ENCODE peak calls at places on chromosomes 13 and 19, in five cellular contexts. One of them, this sample, is unnamed.

GRCh38 chr13:41547253-41548000 is 90.1 kb downstream of the RGCC start:
- DNase-seq in heart right ventricle: peak; percentile 64
- DNase-seq in WERI-Rb-1: no peak
- DNase-seq in thoracic aorta: no peak
- DNase-seq in CD8-positive, alpha-beta memory T cell: no peak
- DNase-seq in this sample: no peak

GRCh38 chr19:1076951-1077350 is 10.0 kb downstream of the ARHGAP45 start:
- DNase-seq in thoracic aorta: no peak
- DNase-seq in heart right ventricle: peak; percentile 65
- DNase-seq in CD8-positive, alpha-beta memory T cell: peak; percentile 89
- DNase-seq in WERI-Rb-1: no peak
- DNase-seq in this sample: no peak

GRCh38 chr13:55517312-55517711 is 1623.4 kb upstream of the PRR20A start:
- DNase-seq in WERI-Rb-1: peak; percentile 14
- DNase-seq in thoracic aorta: no peak
- DNase-seq in heart right ventricle: no peak
- DNase-seq in CD8-positive, alpha-beta memory T cell: no peak
- DNase-seq in this sample: no peak

GRCh38 chr19:4069331-4069959 is 2.7 kb upstream of the ZBTB7A start:
- DNase-seq in CD8-positive, alpha-beta memory T cell: peak; percentile 56
- DNase-seq in thoracic aorta: no peak
- DNase-seq in WERI-Rb-1: no peak
- DNase-seq in heart right ventricle: no peak
- DNase-seq in this sample: no peak

GRCh38 chr13:112583592-112584277 is 4.2 kb downstream of the TUBGCP3 start:
- DNase-seq in heart right ventricle: no peak
- DNase-seq in WERI-Rb-1: no peak
- DNase-seq in CD8-positive, alpha-beta memory T cell: no peak
- DNase-seq in thoracic aorta: no peak
- DNase-seq in this sample: no peak

GRCh38 chr19:8512115-8512967 is 1.6 kb downstream of the ZNF414 start:
- DNase-seq in CD8-positive, alpha-beta memory T cell: no peak
- DNase-seq in WERI-Rb-1: no peak
- DNase-seq in heart right ventricle: no peak
- DNase-seq in thoracic aorta: no peak
- DNase-seq in this sample: no peak

GRCh38 chr19:53772943-53773342 is 51.2 kb downstream of the NLRP12 start:
- DNase-seq in heart right ventricle: no peak
- DNase-seq in WERI-Rb-1: peak; percentile 44
- DNase-seq in CD8-positive, alpha-beta memory T cell: peak; percentile 27
- DNase-seq in thoracic aorta: peak; percentile 9
- DNase-seq in this sample: no peak

GRCh38 chr19:33219261-33219812 is 6.3 kb downstream of the SLC7A10 start:
- DNase-seq in thoracic aorta: no peak
- DNase-seq in WERI-Rb-1: no peak
- DNase-seq in heart right ventricle: no peak
- DNase-seq in CD8-positive, alpha-beta memory T cell: no peak
- DNase-seq in this sample: no peak

GRCh38 chr13:65555973-65556372 is 1674.2 kb downstream of the PCDH9 start:
- DNase-seq in heart right ventricle: no peak
- DNase-seq in thoracic aorta: no peak
- DNase-seq in WERI-Rb-1: no peak
- DNase-seq in CD8-positive, alpha-beta memory T cell: no peak
- DNase-seq in this sample: no peak

GRCh38 chr13:37868691-37869505 is 674 bp downstream of the TRPC4 start:
- DNase-seq in heart right ventricle: no peak
- DNase-seq in CD8-positive, alpha-beta memory T cell: no peak
- DNase-seq in thoracic aorta: no peak
- DNase-seq in WERI-Rb-1: peak; percentile 3
- DNase-seq in this sample: peak; percentile 4

GRCh38 chr13:97382276-97382675 is 51.7 kb upstream of the RAP2A start:
- DNase-seq in heart right ventricle: no peak
- DNase-seq in WERI-Rb-1: no peak
- DNase-seq in CD8-positive, alpha-beta memory T cell: no peak
- DNase-seq in thoracic aorta: no peak
- DNase-seq in this sample: no peak

GRCh38 chr19:29645911-29646310 is 19.4 kb upstream of the PLEKHF1 start:
- DNase-seq in heart right ventricle: peak; percentile 64
- DNase-seq in thoracic aorta: no peak
- DNase-seq in CD8-positive, alpha-beta memory T cell: no peak
- DNase-seq in WERI-Rb-1: no peak
- DNase-seq in this sample: no peak

GRCh38 chr13:31037874-31038475 is 105.5 kb downstream of the TEX26 start:
- DNase-seq in WERI-Rb-1: no peak
- DNase-seq in thoracic aorta: no peak
- DNase-seq in CD8-positive, alpha-beta memory T cell: no peak
- DNase-seq in heart right ventricle: no peak
- DNase-seq in this sample: no peak

GRCh38 chr13:74217816-74218215 is 83.6 kb upstream of the KLF12 start:
- DNase-seq in WERI-Rb-1: no peak
- DNase-seq in CD8-positive, alpha-beta memory T cell: no peak
- DNase-seq in heart right ventricle: no peak
- DNase-seq in thoracic aorta: no peak
- DNase-seq in this sample: no peak

GRCh38 chr19:2129892-2130770 is 21.2 kb downstream of the AP3D1 start:
- DNase-seq in thoracic aorta: no peak
- DNase-seq in CD8-positive, alpha-beta memory T cell: no peak
- DNase-seq in WERI-Rb-1: no peak
- DNase-seq in heart right ventricle: no peak
- DNase-seq in this sample: no peak

GRCh38 chr13:96238861-96239260 is 149.0 kb downstream of the HS6ST3 start:
- DNase-seq in heart right ventricle: no peak
- DNase-seq in thoracic aorta: no peak
- DNase-seq in WERI-Rb-1: no peak
- DNase-seq in CD8-positive, alpha-beta memory T cell: no peak
- DNase-seq in this sample: no peak

GRCh38 chr19:33950141-33950805 is 153.6 kb downstream of the KCTD15 start:
- DNase-seq in WERI-Rb-1: no peak
- DNase-seq in thoracic aorta: no peak
- DNase-seq in heart right ventricle: no peak
- DNase-seq in CD8-positive, alpha-beta memory T cell: no peak
- DNase-seq in this sample: no peak

GRCh38 chr19:23868630-23869029 is 46.1 kb upstream of the ZNF726 start:
- DNase-seq in CD8-positive, alpha-beta memory T cell: no peak
- DNase-seq in WERI-Rb-1: no peak
- DNase-seq in heart right ventricle: no peak
- DNase-seq in thoracic aorta: no peak
- DNase-seq in this sample: no peak

GRCh38 chr19:2475018-2475701 is 767 bp upstream of the GADD45B start:
- DNase-seq in WERI-Rb-1: no peak
- DNase-seq in heart right ventricle: peak; percentile 62
- DNase-seq in CD8-positive, alpha-beta memory T cell: peak; percentile 42
- DNase-seq in thoracic aorta: peak; percentile 28
- DNase-seq in this sample: no peak

GRCh38 chr19:41442473-41443360 is at the start of gene ERICH4:
- DNase-seq in WERI-Rb-1: no peak
- DNase-seq in heart right ventricle: no peak
- DNase-seq in CD8-positive, alpha-beta memory T cell: no peak
- DNase-seq in thoracic aorta: no peak
- DNase-seq in this sample: no peak

GRCh38 chr19:8367327-8368001 is 3.5 kb downstream of the ANGPTL4 start:
- DNase-seq in CD8-positive, alpha-beta memory T cell: no peak
- DNase-seq in thoracic aorta: peak; percentile 71
- DNase-seq in WERI-Rb-1: peak; percentile 28
- DNase-seq in heart right ventricle: peak; percentile 91
- DNase-seq in this sample: peak; percentile 91

GRCh38 chr19:40609561-40610395 is 8.6 kb downstream of the LTBP4 start:
- DNase-seq in CD8-positive, alpha-beta memory T cell: peak; percentile 81
- DNase-seq in heart right ventricle: peak; percentile 92
- DNase-seq in WERI-Rb-1: no peak
- DNase-seq in thoracic aorta: peak; percentile 75
- DNase-seq in this sample: no peak

GRCh38 chr13:30111810-30112209 is 195.5 kb downstream of the KATNAL1 start:
- DNase-seq in WERI-Rb-1: no peak
- DNase-seq in thoracic aorta: no peak
- DNase-seq in CD8-positive, alpha-beta memory T cell: no peak
- DNase-seq in heart right ventricle: no peak
- DNase-seq in this sample: no peak

GRCh38 chr13:80744147-80744914 is 403.4 kb upstream of the SPRY2 start:
- DNase-seq in CD8-positive, alpha-beta memory T cell: no peak
- DNase-seq in thoracic aorta: no peak
- DNase-seq in heart right ventricle: no peak
- DNase-seq in WERI-Rb-1: no peak
- DNase-seq in this sample: no peak

GRCh38 chr13:47289578-47289977 is 392.7 kb upstream of the HTR2A start:
- DNase-seq in WERI-Rb-1: no peak
- DNase-seq in heart right ventricle: no peak
- DNase-seq in CD8-positive, alpha-beta memory T cell: no peak
- DNase-seq in thoracic aorta: no peak
- DNase-seq in this sample: no peak

GRCh38 chr13:106484755-106485193 is 50.7 kb downstream of the EFNB2 start:
- DNase-seq in heart right ventricle: no peak
- DNase-seq in thoracic aorta: no peak
- DNase-seq in CD8-positive, alpha-beta memory T cell: no peak
- DNase-seq in WERI-Rb-1: no peak
- DNase-seq in this sample: no peak

GRCh38 chr19:32224371-32225244 is 120.8 kb upstream of the ZNF507 start:
- DNase-seq in WERI-Rb-1: peak; percentile 47
- DNase-seq in thoracic aorta: no peak
- DNase-seq in heart right ventricle: peak; percentile 67
- DNase-seq in CD8-positive, alpha-beta memory T cell: peak; percentile 31
- DNase-seq in this sample: no peak

GRCh38 chr19:40690050-40690698 is at the start of gene NUMBL:
- DNase-seq in heart right ventricle: no peak
- DNase-seq in CD8-positive, alpha-beta memory T cell: no peak
- DNase-seq in WERI-Rb-1: no peak
- DNase-seq in thoracic aorta: no peak
- DNase-seq in this sample: no peak

GRCh38 chr13:43573787-43574562 is 212.8 kb downstream of the ENOX1 start:
- DNase-seq in thoracic aorta: no peak
- DNase-seq in CD8-positive, alpha-beta memory T cell: no peak
- DNase-seq in WERI-Rb-1: no peak
- DNase-seq in heart right ventricle: no peak
- DNase-seq in this sample: no peak

GRCh38 chr19:53881482-53882390 is at the start of gene PRKCG:
- DNase-seq in thoracic aorta: no peak
- DNase-seq in CD8-positive, alpha-beta memory T cell: peak; percentile 69
- DNase-seq in WERI-Rb-1: peak; percentile 83
- DNase-seq in heart right ventricle: peak; percentile 43
- DNase-seq in this sample: no peak

GRCh38 chr13:37701972-37702371 is 103.4 kb upstream of the POSTN start:
- DNase-seq in CD8-positive, alpha-beta memory T cell: no peak
- DNase-seq in heart right ventricle: no peak
- DNase-seq in WERI-Rb-1: no peak
- DNase-seq in thoracic aorta: no peak
- DNase-seq in this sample: peak; percentile 87

GRCh38 chr19:49528211-49528771 is 488 bp downstream of the RCN3 start:
- DNase-seq in WERI-Rb-1: no peak
- DNase-seq in thoracic aorta: peak; percentile 11
- DNase-seq in heart right ventricle: peak; percentile 29
- DNase-seq in CD8-positive, alpha-beta memory T cell: no peak
- DNase-seq in this sample: no peak

GRCh38 chr19:44750713-44751112 is 2.2 kb downstream of the BCL3 start:
- DNase-seq in thoracic aorta: no peak
- DNase-seq in heart right ventricle: no peak
- DNase-seq in WERI-Rb-1: no peak
- DNase-seq in CD8-positive, alpha-beta memory T cell: no peak
- DNase-seq in this sample: no peak

GRCh38 chr13:35283856-35284255 is 192.6 kb downstream of the MAB21L1 start:
- DNase-seq in thoracic aorta: no peak
- DNase-seq in CD8-positive, alpha-beta memory T cell: no peak
- DNase-seq in heart right ventricle: no peak
- DNase-seq in WERI-Rb-1: no peak
- DNase-seq in this sample: no peak

GRCh38 chr19:50697414-50698124 is 22.0 kb downstream of the SHANK1 start:
- DNase-seq in CD8-positive, alpha-beta memory T cell: no peak
- DNase-seq in thoracic aorta: no peak
- DNase-seq in WERI-Rb-1: no peak
- DNase-seq in heart right ventricle: no peak
- DNase-seq in this sample: no peak

GRCh38 chr13:37414667-37415066 is 183.9 kb downstream of the POSTN start:
- DNase-seq in heart right ventricle: no peak
- DNase-seq in WERI-Rb-1: no peak
- DNase-seq in CD8-positive, alpha-beta memory T cell: no peak
- DNase-seq in thoracic aorta: no peak
- DNase-seq in this sample: no peak

GRCh38 chr13:61774903-61775302 is 359.3 kb upstream of the PCDH20 start:
- DNase-seq in WERI-Rb-1: no peak
- DNase-seq in heart right ventricle: no peak
- DNase-seq in CD8-positive, alpha-beta memory T cell: no peak
- DNase-seq in thoracic aorta: no peak
- DNase-seq in this sample: no peak

GRCh38 chr19:16025108-16026101 is 50.9 kb upstream of the TPM4 start:
- DNase-seq in thoracic aorta: no peak
- DNase-seq in WERI-Rb-1: peak; percentile 44
- DNase-seq in heart right ventricle: no peak
- DNase-seq in CD8-positive, alpha-beta memory T cell: no peak
- DNase-seq in this sample: peak; percentile 4

GRCh38 chr19:45217957-45218334 is 27.3 kb downstream of the EXOC3L2 start:
- DNase-seq in CD8-positive, alpha-beta memory T cell: no peak
- DNase-seq in thoracic aorta: no peak
- DNase-seq in WERI-Rb-1: no peak
- DNase-seq in heart right ventricle: no peak
- DNase-seq in this sample: no peak

GRCh38 chr13:24443366-24443765 is 69.2 kb downstream of the PARP4 start:
- DNase-seq in WERI-Rb-1: no peak
- DNase-seq in heart right ventricle: no peak
- DNase-seq in CD8-positive, alpha-beta memory T cell: no peak
- DNase-seq in thoracic aorta: no peak
- DNase-seq in this sample: no peak
- H3K4me3 ChIP-seq in WERI-Rb-1: no peak overlapping the region
- H3K4me3 ChIP-seq in heart right ventricle: no peak overlapping the region
- H3K4me3 ChIP-seq in CD8-positive, alpha-beta memory T cell: no peak overlapping the region
- H3K4me3 ChIP-seq in thoracic aorta: no peak overlapping the region
- H3K4me3 ChIP-seq in this sample: no peak overlapping the region

GRCh38 chr19:14039181-14039580 is 7.6 kb downstream of the IL27RA start:
- DNase-seq in WERI-Rb-1: no peak
- DNase-seq in thoracic aorta: no peak
- DNase-seq in CD8-positive, alpha-beta memory T cell: no peak
- DNase-seq in heart right ventricle: no peak
- DNase-seq in this sample: no peak
- H3K36me3 ChIP-seq in WERI-Rb-1: no peaks in the 10 kb centered on the region
- H3K36me3 ChIP-seq in thoracic aorta: no peaks in the 10 kb centered on the region
- H3K36me3 ChIP-seq in CD8-positive, alpha-beta memory T cell: peaks cover 31% of the 10 kb centered on the region
- H3K36me3 ChIP-seq in heart right ventricle: no peaks in the 10 kb centered on the region
- H3K36me3 ChIP-seq in this sample: no peaks in the 10 kb centered on the region

GRCh38 chr19:55464039-55464668 is 397 bp downstream of the C19orf85 start:
- DNase-seq in heart right ventricle: peak; percentile 12
- DNase-seq in thoracic aorta: no peak
- DNase-seq in CD8-positive, alpha-beta memory T cell: no peak
- DNase-seq in WERI-Rb-1: no peak
- DNase-seq in this sample: no peak
- H3K4me3 ChIP-seq in heart right ventricle: no peak overlapping the region
- H3K4me3 ChIP-seq in thoracic aorta: no peak overlapping the region
- H3K4me3 ChIP-seq in CD8-positive, alpha-beta memory T cell: no peak overlapping the region
- H3K4me3 ChIP-seq in WERI-Rb-1: no peak overlapping the region
- H3K4me3 ChIP-seq in this sample: no peak overlapping the region

GRCh38 chr19:18340990-18341868 is 831 bp downstream of the PGPEP1 start:
- DNase-seq in WERI-Rb-1: peak; percentile 72
- DNase-seq in thoracic aorta: no peak
- DNase-seq in CD8-positive, alpha-beta memory T cell: peak; percentile 49
- DNase-seq in heart right ventricle: peak; percentile 58
- DNase-seq in this sample: no peak
- H3K36me3 ChIP-seq in WERI-Rb-1: no peaks in the 10 kb centered on the region
- H3K36me3 ChIP-seq in thoracic aorta: no peaks in the 10 kb centered on the region
- H3K36me3 ChIP-seq in CD8-positive, alpha-beta memory T cell: peaks cover 4% of the 10 kb centered on the region
- H3K36me3 ChIP-seq in heart right ventricle: no peaks in the 10 kb centered on the region
- H3K36me3 ChIP-seq in this sample: no peaks in the 10 kb centered on the region

This sample was measured in kidney epithelial cell.